ENCODE peak calls at places on chromosomes 1 and 21, in six cellular contexts. Q is IMR-90, O is mesendoderm, D is neuronal stem cell, X is H9, P is H1. A is an unnamed sample.

GRCh38 chr1:186214816-186215215 is 160.2 kb downstream of the TPR start:
- DNase-seq in X (no peak), Q (peak; percentile 14), P (no peak), D (no peak), O (peak; percentile 37), A (no peak)

GRCh38 chr1:53460211-53460634 is 1.0 kb downstream of the DMRTB1 start:
- DNase-seq in O (no peak), Q (no peak), D (no peak), X (no peak), P (no peak), A (no peak)

GRCh38 chr1:32470991-32471694 is 6.3 kb downstream of the ZBTB8B start:
- DNase-seq in Q (no peak), P (peak; percentile 49), D (no peak), X (peak; percentile 81), O (peak; percentile 66), A (peak; percentile 71)

GRCh38 chr1:62356257-62356835 is 37.1 kb upstream of the KANK4 start:
- DNase-seq in Q (peak; percentile 70), O (peak; percentile 45), D (no peak), P (no peak), X (no peak), A (peak; percentile 93)

GRCh38 chr1:8276173-8276914 is 41.6 kb upstream of the SLC45A1 start:
- DNase-seq in Q (no peak), P (no peak), X (no peak), D (no peak), O (peak; percentile 26), A (no peak)

GRCh38 chr1:12592496-12592895 is 25.5 kb downstream of the DHRS3 start:
- DNase-seq in Q (no peak), D (no peak), P (no peak), O (no peak), X (no peak), A (no peak)

GRCh38 chr1:182069028-182069466 is 7.5 kb upstream of the ZNF648 start:
- DNase-seq in D (peak; percentile 64), X (peak; percentile 91), Q (peak; percentile 14), P (peak; percentile 92), O (peak; percentile 88), A (peak; percentile 64)

GRCh38 chr1:113244134-113244820 is 146.0 kb upstream of the MAGI3 start:
- DNase-seq in O (no peak), D (no peak), Q (no peak), X (no peak), P (no peak), A (no peak)

GRCh38 chr21:46667735-46668380 is 32.4 kb downstream of the PRMT2 start:
- DNase-seq in P (peak; percentile 73), X (peak; percentile 74), D (peak; percentile 35), O (peak; percentile 75), Q (peak; percentile 17), A (peak; percentile 12)

GRCh38 chr1:184753608-184754478 is 815 bp downstream of the EDEM3 start:
- DNase-seq in X (peak; percentile 55), O (peak; percentile 64), P (no peak), Q (peak; percentile 29), D (no peak), A (peak; percentile 25)

GRCh38 chr1:147541672-147542548 is 609 bp downstream of the BCL9 start:
- DNase-seq in X (peak; percentile 70), D (no peak), O (peak; percentile 76), Q (peak; percentile 39), P (peak; percentile 73), A (no peak)

GRCh38 chr1:224502459-224503160 is 68.0 kb upstream of the WDR26 start:
- DNase-seq in D (peak; percentile 48), P (no peak), O (peak; percentile 73), X (no peak), Q (no peak), A (no peak)

GRCh38 chr1:30589083-30589482 is 134.3 kb downstream of the MATN1 start:
- DNase-seq in D (no peak), O (no peak), X (peak; percentile 21), Q (no peak), P (no peak), A (no peak)

GRCh38 chr1:996851-997727 is 2.8 kb downstream of the HES4 start:
- DNase-seq in X (peak; percentile 37), P (no peak), D (no peak), Q (no peak), O (no peak), A (peak; percentile 28)

GRCh38 chr21:37749132-37749531 is 167.1 kb downstream of the KCNJ6 start:
- DNase-seq in X (no peak), O (no peak), P (no peak), Q (no peak), D (no peak), A (peak; percentile 40)

GRCh38 chr1:244314921-244315544 is 136.7 kb downstream of the ADSS2 start:
- DNase-seq in D (no peak), X (no peak), P (no peak), Q (peak; percentile 26), O (no peak), A (no peak)

GRCh38 chr1:70528591-70529333 is 117.7 kb downstream of the CTH start:
- DNase-seq in O (peak; percentile 69), P (peak; percentile 58), D (peak; percentile 30), X (peak; percentile 69), Q (peak; percentile 33), A (peak; percentile 41)

GRCh38 chr1:225763815-225764548 is 13.6 kb upstream of the SRP9 start:
- DNase-seq in Q (peak; percentile 54), P (no peak), X (no peak), D (no peak), O (no peak), A (no peak)

GRCh38 chr1:110746644-110747259 is 72.0 kb upstream of the KCNA3 start:
- DNase-seq in Q (peak; percentile 53), O (peak; percentile 77), D (peak; percentile 71), P (peak; percentile 75), X (peak; percentile 67), A (peak; percentile 60)

GRCh38 chr1:57468661-57469523 is 45.0 kb upstream of the DAB1 start:
- DNase-seq in Q (peak; percentile 76), D (no peak), O (peak; percentile 69), X (no peak), P (no peak), A (no peak)

GRCh38 chr1:57235782-57236181 is 188.1 kb downstream of the DAB1 start:
- DNase-seq in O (no peak), Q (no peak), D (no peak), P (no peak), X (no peak), A (no peak)

GRCh38 chr1:115492880-115493279 is 148.9 kb upstream of the VANGL1 start:
- DNase-seq in X (no peak), D (no peak), Q (peak; percentile 58), P (no peak), O (no peak), A (no peak)

GRCh38 chr1:83897516-83897915 is 101.4 kb downstream of the TTLL7 start:
- DNase-seq in Q (no peak), X (no peak), P (no peak), O (peak; percentile 30), D (no peak), A (no peak)

GRCh38 chr1:94899756-94900155 is 27.2 kb downstream of the CNN3 start:
- DNase-seq in D (no peak), O (no peak), Q (no peak), P (no peak), X (no peak), A (no peak)
- H3K4me1 ChIP-seq in D (no peaks in the 10 kb centered on the region), O (no peaks in the 10 kb centered on the region), Q (peaks cover 19% of the 10 kb centered on the region), P (no peaks in the 10 kb centered on the region), X (no peaks in the 10 kb centered on the region), A (peaks cover 4% of the 10 kb centered on the region)

DNA sequence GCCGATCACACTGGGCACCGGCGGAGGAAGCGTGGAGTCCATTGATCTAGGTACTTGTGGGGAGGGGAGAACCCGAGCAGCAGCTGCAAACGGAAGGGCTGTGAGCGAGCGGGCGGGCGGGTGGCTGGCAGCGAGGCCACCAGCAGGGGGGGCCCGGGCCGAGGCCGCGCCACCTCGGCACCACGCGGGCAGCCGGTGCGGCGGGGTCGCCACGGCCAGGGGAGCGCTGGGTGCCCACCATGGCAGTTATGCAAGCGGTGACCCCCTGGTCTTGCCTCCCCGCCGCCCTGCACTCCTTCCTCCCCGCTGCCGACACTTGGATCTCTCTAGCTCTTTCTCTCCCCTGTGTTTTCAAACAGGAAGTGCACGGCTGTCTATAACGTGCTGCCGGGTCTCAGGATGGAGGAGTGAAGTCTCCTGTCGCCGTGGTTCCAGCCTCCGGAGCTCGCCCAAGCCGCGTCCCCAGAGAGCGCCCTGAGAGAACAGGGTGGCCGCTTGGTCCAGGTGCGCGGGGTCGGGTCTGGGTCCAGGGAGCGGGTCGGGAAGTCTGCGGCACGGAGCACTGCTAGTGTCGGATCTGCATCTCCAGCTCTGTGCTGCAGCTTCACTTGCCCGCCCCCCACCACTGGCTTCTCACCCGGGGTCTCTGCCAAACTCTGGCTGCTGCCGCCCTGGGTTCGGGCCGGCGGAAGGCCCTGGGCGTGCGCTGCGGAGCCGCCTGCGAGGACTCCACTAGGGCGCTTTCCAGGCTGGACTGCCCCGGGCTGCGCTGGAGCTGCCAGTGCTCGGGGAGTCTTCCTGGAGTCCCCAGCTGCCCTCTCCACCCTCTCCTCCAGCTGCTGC is 22.7 kb downstream of the LRRC8D start:
- DNase-seq in X (peak; percentile 79), P (peak; percentile 79), O (peak; percentile 82), Q (peak; percentile 66), D (peak; percentile 48), A (no peak)
- H3K23ac ChIP-seq in X (no peak overlapping the region), P (no peak overlapping the region), O (peak overlapping the region; percentile 76), Q (peak overlapping the region; percentile 94), D (peak overlapping the region; percentile 70), A (no peak overlapping the region)

GRCh38 chr21:34543017-34543416 is 31.0 kb upstream of the KCNE1 start:
- DNase-seq in X (no peak), P (no peak), O (no peak), D (no peak), Q (no peak), A (no peak)

GRCh38 chr21:34545079-34545884 is 33.3 kb upstream of the KCNE1 start:
- DNase-seq in X (no peak), P (no peak), O (peak; percentile 68), Q (peak; percentile 73), D (no peak), A (peak; percentile 85)

GRCh38 chr21:34548782-34549376 is 36.9 kb upstream of the KCNE1 start:
- DNase-seq in D (no peak), X (no peak), O (no peak), Q (no peak), P (no peak), A (peak; percentile 58)

GRCh38 chr21:34546556-34546955 is 34.5 kb upstream of the KCNE1 start:
- DNase-seq in X (no peak), P (no peak), Q (no peak), O (no peak), D (no peak), A (no peak)

DNA sequence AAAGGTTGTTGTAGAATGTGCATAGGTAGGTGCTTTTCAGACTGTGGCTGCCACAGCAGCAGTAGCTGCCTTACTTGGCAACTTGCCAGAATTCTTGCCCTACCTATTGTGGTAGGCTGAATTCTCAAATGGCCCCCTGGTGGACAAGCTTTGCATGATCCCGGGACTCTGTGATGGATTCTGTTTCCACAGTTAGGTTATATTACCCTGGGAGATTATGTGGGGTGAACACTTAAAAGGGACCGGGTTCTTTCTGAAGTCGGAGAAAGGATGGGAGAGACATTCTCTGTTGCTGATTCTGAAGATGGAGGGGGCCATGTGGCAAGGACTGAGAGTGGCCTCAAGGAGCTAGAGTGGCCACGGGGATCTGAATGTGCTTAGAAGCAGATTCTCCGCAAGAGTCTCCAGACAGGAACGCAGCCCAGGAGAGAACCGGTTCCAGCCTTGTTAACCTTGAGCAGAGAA is 32.1 kb upstream of the KCNE1 start:
- DNase-seq in Q (peak; percentile 75), X (peak; percentile 73), D (no peak), P (peak; percentile 72), O (peak; percentile 91), A (peak; percentile 82)
- H3K4me1 ChIP-seq in Q (peaks cover 15% of the 10 kb centered on the region), X (peaks cover 4% of the 10 kb centered on the region), D (peaks cover 16% of the 10 kb centered on the region), P (no peaks in the 10 kb centered on the region), O (no peaks in the 10 kb centered on the region), A (peaks cover 14% of the 10 kb centered on the region)

GRCh38 chr1:33661791-33662190 is 189.3 kb downstream of the ZSCAN20 start:
- DNase-seq in Q (no peak), P (no peak), D (no peak), X (no peak), O (no peak), A (no peak)
- H3K23ac ChIP-seq in Q (no peak overlapping the region), P (no peak overlapping the region), D (no peak overlapping the region), X (no peak overlapping the region), O (no peak overlapping the region), A (no peak overlapping the region)

A was measured in trophoblast cell.